ENCODE peak calls at places on chromosomes 2 and 18, in seven cellular contexts. P, Q, Z, G, Y, V and K are unnamed samples.
A peak's percentile ranks its signal among the peaks of the same experiment; 100 is the strongest.

GRCh38 chr2:25853038-25853638 is 25.1 kb downstream of the ASXL2 start:
- DNase-seq in P (no peak), Q (no peak), Z (no peak), G (no peak), Y (no peak), V (no peak), K (no peak)

GRCh38 chr2:241014764-241015163 is 16.3 kb downstream of the SNED1 start:
- DNase-seq in P (no peak), Q (no peak), Z (no peak), G (no peak), Y (no peak), V (no peak), K (no peak)

GRCh38 chr2:136305517-136306192 is 187.7 kb upstream of the CXCR4 start:
- DNase-seq in P (no peak), Q (no peak), Z (peak; percentile 7), G (no peak), Y (no peak), V (no peak), K (no peak)

GRCh38 chr18:35311506-35311905 is 21.5 kb upstream of the ZSCAN30 start:
- DNase-seq in P (peak; percentile 51), Q (no peak), Z (peak; percentile 57), G (no peak), Y (peak; percentile 11), V (no peak), K (peak; percentile 21)

GRCh38 chr18:741931-742512 is 29.6 kb upstream of the ENOSF1 start:
- DNase-seq in P (peak; percentile 69), Q (peak; percentile 34), Z (peak; percentile 47), G (peak; percentile 30), Y (peak; percentile 68), V (peak; percentile 76), K (peak; percentile 23)

GRCh38 chr2:63049291-63050185 is 1.1 kb upstream of the OTX1 start:
- DNase-seq in P (no peak), Q (no peak), Z (no peak), G (no peak), Y (peak; percentile 32), V (no peak), K (peak; percentile 21)

GRCh38 chr18:62979172-62979571 is 263.8 kb downstream of the PHLPP1 start:
- DNase-seq in P (peak; percentile 87), Q (no peak), Z (peak; percentile 87), G (no peak), Y (peak; percentile 78), V (peak; percentile 19), K (no peak)

GRCh38 chr2:22701761-22702160 is 683.2 kb upstream of the KLHL29 start:
- DNase-seq in P (no peak), Q (no peak), Z (no peak), G (no peak), Y (no peak), V (no peak), K (no peak)

GRCh38 chr2:42777883-42778805 is 14.2 kb upstream of the OXER1 start:
- DNase-seq in P (no peak), Q (no peak), Z (no peak), G (no peak), Y (peak; percentile 50), V (no peak), K (peak; percentile 7)

GRCh38 chr2:30932850-30933249 is 125.6 kb upstream of the CAPN13 start:
- DNase-seq in P (no peak), Q (no peak), Z (no peak), G (no peak), Y (no peak), V (no peak), K (no peak)

GRCh38 chr18:9743200-9744016 is 35.3 kb downstream of the RAB31 start:
- DNase-seq in P (peak; percentile 86), Q (peak; percentile 96), Z (peak; percentile 97), G (no peak), Y (peak; percentile 96), V (peak; percentile 80), K (peak; percentile 93)

GRCh38 chr2:178237488-178238143 is 43.3 kb downstream of the OSBPL6 start:
- DNase-seq in P (no peak), Q (no peak), Z (peak; percentile 65), G (no peak), Y (peak; percentile 17), V (no peak), K (no peak)

GRCh38 chr18:35489913-35490490 is 7.8 kb downstream of the INO80C start:
- DNase-seq in P (no peak), Q (no peak), Z (no peak), G (no peak), Y (no peak), V (no peak), K (no peak)

GRCh38 chr2:156947261-156947660 is 310.2 kb upstream of the GALNT5 start:
- DNase-seq in P (no peak), Q (no peak), Z (no peak), G (no peak), Y (peak; percentile 36), V (no peak), K (peak; percentile 31)

GRCh38 chr2:105781274-105781673 is 36.6 kb downstream of the NCK2 start:
- DNase-seq in P (peak; percentile 65), Q (no peak), Z (no peak), G (no peak), Y (no peak), V (peak; percentile 30), K (no peak)

GRCh38 chr2:241344925-241345651 is 11.0 kb upstream of the FARP2 start:
- DNase-seq in P (no peak), Q (no peak), Z (peak; percentile 50), G (no peak), Y (peak; percentile 73), V (no peak), K (no peak)

GRCh38 chr18:39571511-39571910 is 2005.9 kb upstream of the CELF4 start:
- DNase-seq in P (peak; percentile 54), Q (no peak), Z (peak; percentile 3), G (no peak), Y (peak; percentile 51), V (peak; percentile 43), K (no peak)

GRCh38 chr2:225074919-225075681 is 32.8 kb upstream of the DOCK10 start:
- DNase-seq in P (no peak), Q (no peak), Z (peak; percentile 6), G (no peak), Y (peak; percentile 61), V (no peak), K (no peak)

GRCh38 chr18:35415511-35416427 is 38.6 kb upstream of the ZNF396 start:
- DNase-seq in P (peak; percentile 70), Q (no peak), Z (peak; percentile 34), G (no peak), Y (peak; percentile 65), V (peak; percentile 24), K (no peak)

GRCh38 chr18:75551071-75551470 is 123.6 kb upstream of the SMIM21 start:
- DNase-seq in P (peak; percentile 19), Q (no peak), Z (no peak), G (no peak), Y (no peak), V (no peak), K (no peak)

GRCh38 chr2:30716117-30716900 is 90.9 kb downstream of the CAPN13 start:
- DNase-seq in P (no peak), Q (no peak), Z (no peak), G (no peak), Y (no peak), V (no peak), K (no peak)

GRCh38 chr2:42874838-42875801 is 82.7 kb upstream of the HAAO start:
- DNase-seq in P (peak; percentile 68), Q (no peak), Z (no peak), G (no peak), Y (no peak), V (no peak), K (no peak)

GRCh38 chr2:145006957-145007672 is 487.2 kb upstream of the ZEB2 start:
- DNase-seq in P (peak; percentile 91), Q (no peak), Z (peak; percentile 99), G (no peak), Y (peak; percentile 99), V (peak; percentile 84), K (peak; percentile 94)

GRCh38 chr18:49728542-49728941 is 84.8 kb downstream of the ACAA2 start:
- DNase-seq in P (peak; percentile 68), Q (peak; percentile 47), Z (peak; percentile 20), G (no peak), Y (peak; percentile 66), V (peak; percentile 33), K (peak; percentile 48)

DNA sequence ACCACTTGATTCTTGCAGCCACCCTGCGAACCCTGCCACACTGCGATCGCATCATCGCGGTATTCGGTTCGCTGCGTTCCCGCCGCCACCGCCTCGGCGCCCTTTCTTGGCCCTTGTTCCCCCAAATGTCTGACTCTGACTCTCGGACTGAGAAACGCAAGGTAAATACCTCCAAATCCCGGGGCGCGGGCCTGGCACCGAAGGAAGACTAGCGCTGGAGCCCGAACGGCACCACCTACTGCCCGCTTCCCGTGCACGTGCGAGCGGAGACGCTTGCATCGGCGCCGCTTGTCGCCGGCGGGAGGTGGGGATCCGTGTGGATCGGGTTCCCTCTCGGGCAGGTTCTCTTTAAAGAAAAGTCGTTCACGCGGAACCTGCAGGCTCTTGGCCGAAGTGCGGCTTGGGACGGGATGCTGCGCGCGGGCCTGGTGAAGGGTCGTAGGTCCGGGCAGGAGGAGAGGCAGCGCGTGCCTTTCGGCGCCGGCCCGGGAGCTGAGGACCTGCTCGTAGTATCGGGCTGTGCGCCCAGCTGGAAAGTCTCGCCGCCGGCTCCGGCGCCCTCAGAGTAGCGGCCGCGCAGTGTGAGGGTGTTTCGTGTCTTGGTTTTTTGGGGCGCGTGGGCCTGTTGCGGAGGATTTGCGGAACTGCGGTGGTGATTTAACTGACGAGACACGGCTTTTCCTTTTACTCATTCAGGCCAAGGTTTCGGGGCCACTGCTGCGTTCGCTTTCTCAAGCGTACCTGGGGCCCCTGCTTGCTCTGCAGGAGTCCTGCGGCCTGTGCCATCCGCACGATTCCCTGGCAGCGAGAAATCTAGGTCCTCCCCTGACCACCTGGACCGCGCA is 536 bp downstream of the BCL2L11 start:
- DNase-seq in P (no peak), Q (no peak), Z (peak; percentile 41), G (no peak), Y (peak; percentile 65), V (peak; percentile 68), K (peak; percentile 57)
- H3K4me1 ChIP-seq in P (peaks cover 16% of the 10 kb centered on the region), Q (peaks cover 32% of the 10 kb centered on the region), Z (peaks cover 5% of the 10 kb centered on the region), G (peaks cover 32% of the 10 kb centered on the region), Y (peaks cover 3% of the 10 kb centered on the region), V (peaks cover 12% of the 10 kb centered on the region), K (peaks cover 6% of the 10 kb centered on the region)

DNA sequence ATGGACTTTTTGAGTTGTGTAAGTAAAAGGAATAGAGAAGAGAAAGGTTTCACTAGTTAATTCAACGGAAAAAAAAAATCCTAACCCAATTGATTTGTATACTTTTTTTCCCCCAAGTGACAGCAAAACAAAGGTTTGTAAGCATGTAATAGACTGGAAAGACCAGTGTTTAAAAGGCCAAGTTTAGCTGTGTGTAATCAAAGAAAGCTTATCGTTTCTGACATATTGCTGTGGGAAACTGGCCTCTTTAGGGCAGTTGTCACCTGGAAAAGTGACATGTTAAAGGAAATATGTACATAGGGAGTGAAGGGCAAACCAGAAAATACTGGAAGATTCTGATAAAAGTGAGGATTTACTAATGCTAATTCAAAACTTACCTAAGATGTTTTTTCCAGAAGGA is 45.9 kb upstream of the EPHA4 start:
- DNase-seq in P (no peak), Q (no peak), Z (no peak), G (no peak), Y (no peak), V (no peak), K (no peak)
- H3K4me1 ChIP-seq in P (no peaks in the 10 kb centered on the region), Q (no peaks in the 10 kb centered on the region), Z (no peaks in the 10 kb centered on the region), G (no peaks in the 10 kb centered on the region), Y (no peaks in the 10 kb centered on the region), V (no peaks in the 10 kb centered on the region), K (no peaks in the 10 kb centered on the region)

GRCh38 chr2:113123731-113124130 is 3.7 kb upstream of the IL1RN start:
- DNase-seq in P (no peak), Q (no peak), Z (no peak), G (no peak), Y (no peak), V (no peak), K (no peak)
- H3K4me1 ChIP-seq in P (no peaks in the 10 kb centered on the region), Q (peaks cover 5% of the 10 kb centered on the region), Z (no peaks in the 10 kb centered on the region), G (peaks cover 11% of the 10 kb centered on the region), Y (peaks cover 17% of the 10 kb centered on the region), V (peaks cover 19% of the 10 kb centered on the region), K (peaks cover 13% of the 10 kb centered on the region)

GRCh38 chr2:239359194-239359912 is 41.5 kb downstream of the HDAC4 start:
- DNase-seq in P (no peak), Q (no peak), Z (no peak), G (no peak), Y (peak; percentile 73), V (peak; percentile 46), K (no peak)
- H3K4me1 ChIP-seq in P (peaks cover 7% of the 10 kb centered on the region), Q (no peaks in the 10 kb centered on the region), Z (no peaks in the 10 kb centered on the region), G (no peaks in the 10 kb centered on the region), Y (peaks cover 23% of the 10 kb centered on the region), V (peaks cover 18% of the 10 kb centered on the region), K (no peaks in the 10 kb centered on the region)